ENCODE peak calls at places on chromosomes 6 and 20, in eight cellular contexts. D is colonic mucosa, S is heart left ventricle, V is GM06990, C is neuronal stem cell, Z is hepatocyte, F is testis, A is pancreas. I is an unnamed sample.

GRCh38 chr6:28587011-28587745 is 61.5 kb downstream of the GPX5 start:
- DNase-seq in D (peak; percentile 84), S (peak; percentile 57), V (peak; percentile 85), C (no peak), Z (peak; percentile 90), F (peak; percentile 92), A (peak; percentile 86), I (peak; percentile 62)

GRCh38 chr6:144286503-144287393 is 1.6 kb downstream of the UTRN start:
- DNase-seq in D (peak; percentile 81), S (peak; percentile 80), V (peak; percentile 16), C (peak; percentile 69), Z (peak; percentile 76), F (peak; percentile 79), A (peak; percentile 92), I (peak; percentile 91)

GRCh38 chr20:39050555-39050902 is 88.4 kb downstream of the DHX35 start:
- DNase-seq in D (no peak), S (no peak), V (no peak), C (no peak), Z (no peak), F (no peak), A (no peak), I (no peak)

GRCh38 chr6:15423286-15423957 is 177.6 kb downstream of the JARID2 start:
- DNase-seq in D (no peak), S (no peak), V (no peak), C (no peak), Z (no peak), F (no peak), A (no peak), I (no peak)

GRCh38 chr6:46909371-46909770 is 12.4 kb downstream of the ADGRF5 start:
- DNase-seq in D (no peak), S (no peak), V (no peak), C (no peak), Z (no peak), F (no peak), A (no peak), I (no peak)

GRCh38 chr6:137155830-137156229 is 17.6 kb downstream of the IL22RA2 start:
- DNase-seq in D (no peak), S (no peak), V (peak; percentile 47), C (no peak), Z (no peak), F (no peak), A (no peak), I (no peak)

GRCh38 chr6:37654727-37655500 is 42.8 kb downstream of the MDGA1 start:
- DNase-seq in D (no peak), S (no peak), V (no peak), C (no peak), Z (no peak), F (no peak), A (no peak), I (peak; percentile 62)

GRCh38 chr6:110340566-110340965 is 17.6 kb downstream of the METTL24 start:
- DNase-seq in D (no peak), S (no peak), V (no peak), C (no peak), Z (no peak), F (no peak), A (no peak), I (no peak)

GRCh38 chr20:1392693-1393506 is at the start of gene FKBP1A:
- DNase-seq in D (peak; percentile 93), S (peak; percentile 95), V (peak; percentile 98), C (peak; percentile 74), Z (peak; percentile 97), F (peak; percentile 93), A (peak; percentile 96), I (peak; percentile 86)

GRCh38 chr20:50434653-50435396 is 75.4 kb upstream of the PTPN1 start:
- DNase-seq in D (no peak), S (no peak), V (no peak), C (no peak), Z (no peak), F (no peak), A (no peak), I (peak; percentile 47)

GRCh38 chr6:40349092-40349491 is 238.1 kb downstream of the LRFN2 start:
- DNase-seq in D (no peak), S (no peak), V (no peak), C (no peak), Z (no peak), F (peak; percentile 16), A (no peak), I (peak; percentile 34)

GRCh38 chr6:68876792-68877493 is 241.9 kb downstream of the ADGRB3 start:
- DNase-seq in D (no peak), S (no peak), V (peak; percentile 3), C (no peak), Z (peak; percentile 25), F (no peak), A (no peak), I (no peak)

GRCh38 chr6:39137235-39137634 is 22.2 kb upstream of the SAYSD1 start:
- DNase-seq in D (peak; percentile 37), S (peak; percentile 23), V (no peak), C (peak; percentile 69), Z (peak; percentile 81), F (peak; percentile 37), A (peak; percentile 39), I (peak; percentile 56)

GRCh38 chr6:134730013-134730412 is 219.9 kb downstream of the ALDH8A1 start:
- DNase-seq in D (no peak), S (no peak), V (no peak), C (no peak), Z (no peak), F (no peak), A (no peak), I (no peak)

GRCh38 chr20:44629542-44629941 is 22.0 kb downstream of the ADA start:
- DNase-seq in D (no peak), S (no peak), V (no peak), C (no peak), Z (no peak), F (no peak), A (no peak), I (no peak)

GRCh38 chr6:107215334-107215733 is 100.0 kb upstream of the BEND3 start:
- DNase-seq in D (no peak), S (no peak), V (no peak), C (no peak), Z (no peak), F (no peak), A (no peak), I (no peak)

GRCh38 chr6:101413773-101414172 is 20.3 kb downstream of the GRIK2 start:
- DNase-seq in D (no peak), S (no peak), V (no peak), C (no peak), Z (no peak), F (no peak), A (no peak), I (no peak)

GRCh38 chr6:161128680-161129196 is 137.2 kb downstream of the MAP3K4 start:
- DNase-seq in D (no peak), S (no peak), V (no peak), C (no peak), Z (no peak), F (no peak), A (no peak), I (no peak)

GRCh38 chr6:56458324-56458884 is 184.3 kb downstream of the DST start:
- DNase-seq in D (no peak), S (no peak), V (no peak), C (no peak), Z (no peak), F (no peak), A (no peak), I (no peak)

GRCh38 chr6:56459030-56459805 is 183.5 kb downstream of the DST start:
- DNase-seq in D (no peak), S (no peak), V (no peak), C (no peak), Z (no peak), F (no peak), A (no peak), I (no peak)

DNA sequence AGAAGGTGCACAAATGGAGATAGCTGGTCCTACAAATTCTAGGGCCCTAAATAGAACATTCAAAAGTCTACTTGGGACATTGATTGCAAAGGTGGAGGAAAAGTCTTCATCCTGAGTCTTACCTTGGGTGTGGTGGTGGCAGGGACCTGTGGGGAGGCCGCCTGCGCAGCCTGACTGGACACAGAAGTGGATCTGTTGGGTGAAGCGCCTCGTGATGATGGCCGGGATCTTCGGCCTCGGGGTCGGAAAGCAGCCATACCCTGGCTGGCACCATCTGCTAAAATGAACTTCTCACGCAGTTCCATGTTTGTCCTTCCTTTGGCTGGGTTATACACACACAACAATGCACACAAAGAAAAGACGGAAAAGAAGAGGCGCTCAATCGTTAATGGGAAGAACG is 179.2 kb downstream of the DST start:
- DNase-seq in D (no peak), S (no peak), V (no peak), C (no peak), Z (no peak), F (no peak), A (no peak), I (no peak)
- H3K36me3 ChIP-seq in D (peaks cover 3% of the 10 kb centered on the region), S (peaks cover 65% of the 10 kb centered on the region), V (peaks cover 13% of the 10 kb centered on the region), C (peaks cover 21% of the 10 kb centered on the region), Z (no peaks in the 10 kb centered on the region), F (no peaks in the 10 kb centered on the region), A (peaks cover 35% of the 10 kb centered on the region), I (peaks cover 44% of the 10 kb centered on the region)

DNA sequence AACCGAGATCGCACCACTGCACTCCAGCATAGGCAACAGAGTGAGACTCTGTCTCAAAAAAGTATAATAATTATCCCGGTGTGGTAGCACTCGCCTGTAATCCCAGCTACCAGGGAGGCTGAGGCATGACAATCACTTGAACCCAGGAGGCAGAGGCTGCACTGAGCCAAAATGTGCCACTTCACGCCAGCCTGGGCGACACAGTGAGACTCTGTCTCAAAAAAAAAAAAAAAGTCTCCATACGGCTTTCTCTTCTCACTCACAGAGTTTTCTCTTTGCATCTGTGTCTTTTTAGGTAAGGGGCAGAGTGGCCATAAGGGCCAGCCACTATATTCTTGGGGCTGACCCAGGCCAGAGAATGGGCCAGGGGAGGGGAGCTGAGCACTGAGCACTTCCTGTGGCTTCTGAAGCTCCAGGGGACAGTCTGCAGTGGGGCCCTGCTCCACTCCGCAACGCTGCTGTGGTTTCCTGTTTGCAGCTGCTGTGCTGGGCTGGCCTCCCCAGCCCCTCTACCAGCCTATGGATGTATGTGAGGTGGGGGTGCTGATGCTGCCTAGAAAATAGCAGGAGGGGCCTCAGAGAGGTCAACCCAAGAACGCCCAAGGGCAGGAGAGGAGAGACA is 16.2 kb downstream of the SLA2 start:
- DNase-seq in D (no peak), S (no peak), V (peak; percentile 32), C (no peak), Z (no peak), F (no peak), A (no peak), I (no peak)
- H3K4me3 ChIP-seq in D (no peak overlapping the region), S (no peak overlapping the region), V (no peak overlapping the region), C (no peak overlapping the region), Z (no peak overlapping the region), F (no peak overlapping the region), A (no peak overlapping the region), I (no peak overlapping the region)

GRCh38 chr6:89324304-89324703 is 9.2 kb upstream of the GABRR2 start:
- DNase-seq in D (no peak), S (no peak), V (no peak), C (no peak), Z (no peak), F (no peak), A (no peak), I (no peak)
- H3K36me3 ChIP-seq in D (no peaks in the 10 kb centered on the region), S (peaks cover 30% of the 10 kb centered on the region), V (no peaks in the 10 kb centered on the region), C (peaks cover 2% of the 10 kb centered on the region), Z (no peaks in the 10 kb centered on the region), F (no peaks in the 10 kb centered on the region), A (no peaks in the 10 kb centered on the region), I (peaks cover 12% of the 10 kb centered on the region)

DNA sequence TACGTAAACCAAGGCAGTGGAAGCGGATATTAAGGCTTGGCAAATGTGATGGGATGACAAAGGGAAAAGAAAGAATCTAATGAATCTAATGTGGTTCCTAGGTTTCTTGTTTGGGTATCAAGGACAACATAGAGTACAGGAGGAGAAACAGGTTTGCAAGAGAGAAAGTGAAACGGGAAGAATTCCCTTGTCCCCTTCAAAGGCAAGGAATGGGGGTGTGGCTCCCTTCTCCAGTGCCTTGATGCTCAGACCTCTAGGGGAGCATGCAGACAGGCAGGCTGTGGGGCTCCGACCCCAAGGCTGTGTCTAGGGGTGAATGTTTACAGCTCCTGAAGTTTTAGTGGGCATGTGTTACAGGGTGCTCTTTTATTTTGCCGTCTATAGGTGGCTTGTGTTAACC is 317.5 kb upstream of the HSF2 start:
- DNase-seq in D (no peak), S (no peak), V (no peak), C (no peak), Z (no peak), F (no peak), A (no peak), I (no peak)
- H3K4me3 ChIP-seq in D (no peak overlapping the region), S (no peak overlapping the region), V (no peak overlapping the region), C (no peak overlapping the region), Z (no peak overlapping the region), F (no peak overlapping the region), A (no peak overlapping the region), I (no peak overlapping the region)